ENCODE peak calls at places on chromosomes 6 and 20, in ten cellular contexts. G is mucosa of descending colon, Z is heart left ventricle, W is BJ, K is suprapubic skin, Q is activated B cell treated with CpG ODN at 0.5 μM for 24 hours, C is ascending aorta, U is BE2C, D is left ventricle myocardium inferior, J is RWPE1. X is an unnamed sample.

GRCh38 chr6:71211799-71212198 is 76.8 kb upstream of the OGFRL1 start:
- DNase-seq in W (no peak), Q (no peak), C (no peak), J (no peak), G (no peak), Z (no peak), K (no peak), D (no peak), U (no peak), X (no peak)

GRCh38 chr6:12614468-12614867 is 102.1 kb upstream of the PHACTR1 start:
- DNase-seq in C (no peak), Z (no peak), K (no peak), W (no peak), Q (no peak), J (no peak), G (no peak), D (no peak), U (no peak), X (no peak)

GRCh38 chr6:4010035-4010434 is 68.9 kb downstream of the FAM217A start:
- DNase-seq in W (no peak), C (no peak), K (no peak), J (no peak), U (no peak), Z (no peak), G (no peak), Q (no peak), D (no peak), X (no peak)

GRCh38 chr6:20755631-20756030 is 221.4 kb downstream of the CDKAL1 start:
- DNase-seq in U (no peak), Q (no peak), C (no peak), G (no peak), K (no peak), W (peak), D (no peak), J (peak), Z (no peak), X (no peak)

GRCh38 chr20:16708590-16708989 is 21.2 kb upstream of the SNRPB2 start:
- DNase-seq in D (no peak), Z (no peak), G (no peak), J (no peak), W (no peak), Q (no peak), U (no peak), C (no peak), K (no peak), X (no peak)

GRCh38 chr6:11429577-11429976 is 108.0 kb upstream of the TMEM170B start:
- DNase-seq in Z (no peak), G (no peak), Q (no peak), D (no peak), J (no peak), U (no peak), W (no peak), C (no peak), K (no peak), X (no peak)

GRCh38 chr6:38432479-38432878 is 207.2 kb downstream of the BTBD9 start:
- DNase-seq in W (no peak), D (no peak), Q (no peak), K (no peak), G (no peak), J (peak), Z (no peak), U (no peak), C (no peak), X (no peak)

GRCh38 chr20:18481596-18481995 is 14.4 kb downstream of the POLR3F start:
- DNase-seq in Q (no peak), G (no peak), U (no peak), C (no peak), Z (no peak), K (no peak), W (no peak), J (no peak), D (no peak), X (no peak)

DNA sequence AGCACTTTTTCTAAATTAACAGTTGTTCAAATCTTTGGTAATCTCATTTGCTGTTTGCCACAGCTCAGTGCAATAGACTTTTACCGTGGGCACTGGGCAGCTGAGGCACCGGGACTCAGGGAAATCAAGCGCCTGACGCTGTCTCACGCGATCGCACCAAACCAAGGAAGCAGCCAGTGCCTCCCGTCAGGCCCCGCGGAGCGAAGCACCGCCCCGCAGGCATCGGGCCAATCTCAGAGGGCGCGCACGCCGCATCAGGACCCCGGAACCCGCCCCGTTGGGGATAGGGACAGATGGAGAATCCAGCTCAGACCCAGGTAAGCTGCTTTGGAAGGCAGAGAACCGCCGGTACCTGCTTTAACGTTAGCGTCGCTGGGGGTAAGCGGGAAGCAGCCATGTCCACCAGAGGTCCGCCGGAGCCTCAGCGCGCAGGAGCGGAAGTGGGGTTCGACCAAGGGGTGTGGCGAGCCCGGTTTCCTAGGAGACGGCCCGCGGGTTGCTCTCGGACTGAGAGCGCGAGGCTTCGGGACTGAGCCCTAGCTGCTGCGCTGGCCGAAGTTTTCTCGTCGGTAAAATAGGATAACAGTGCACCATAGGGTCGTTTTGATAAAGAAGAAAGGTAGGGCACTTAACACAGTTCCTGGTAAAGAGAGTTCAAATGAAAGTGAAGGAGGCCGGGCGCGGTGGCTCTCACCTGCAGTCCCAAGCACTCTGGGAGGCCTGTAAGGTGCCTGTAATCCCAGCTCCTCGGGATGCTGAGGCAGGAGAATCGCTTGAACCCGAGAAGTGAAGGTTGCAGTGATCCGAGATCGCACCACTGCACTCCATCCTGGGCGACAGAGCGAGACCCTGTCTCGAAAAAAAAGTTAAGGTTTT is at the start of gene LYRM2:
- DNase-seq in K (peak), Z (peak), Q (peak), G (peak), W (peak), U (peak), D (peak), C (peak), J (peak), X (peak)
- TF ChIP-seq CTCF in K (no peak), Z (peak), Q (no peak), G (no peak), W (peak), U (peak), D (peak), C (no peak), J (no peak), X (peak)

GRCh38 chr6:137945149-137945498 is 78.1 kb downstream of the TNFAIP3 start:
- DNase-seq in U (no peak), G (no peak), Q (no peak), W (no peak), C (no peak), Z (no peak), D (no peak), K (no peak), J (no peak), X (no peak)
- TF ChIP-seq CTCF in U (no peak), G (no peak), Q (no peak), W (no peak), C (no peak), Z (no peak), D (peak), K (no peak), J (peak), X (peak)

GRCh38 chr20:46312075-46312944 is 4.0 kb upstream of the CDH22 start:
- DNase-seq in J (no peak), Q (no peak), C (no peak), K (no peak), G (no peak), Z (no peak), W (no peak), U (peak), D (no peak), X (no peak)
- TF ChIP-seq CTCF in J (no peak), Q (no peak), C (no peak), K (no peak), G (no peak), Z (no peak), W (no peak), U (peak), D (no peak), X (peak)

GRCh38 chr6:18990313-18990978 is 603.3 kb downstream of the RNF144B start:
- DNase-seq in Q (no peak), U (peak), W (no peak), J (peak), K (no peak), G (peak), D (peak), Z (peak), C (peak), X (peak)
- TF ChIP-seq CTCF in Q (no peak), U (peak), W (peak), J (peak), K (peak), G (peak), D (peak), Z (peak), C (no peak), X (peak)

DNA sequence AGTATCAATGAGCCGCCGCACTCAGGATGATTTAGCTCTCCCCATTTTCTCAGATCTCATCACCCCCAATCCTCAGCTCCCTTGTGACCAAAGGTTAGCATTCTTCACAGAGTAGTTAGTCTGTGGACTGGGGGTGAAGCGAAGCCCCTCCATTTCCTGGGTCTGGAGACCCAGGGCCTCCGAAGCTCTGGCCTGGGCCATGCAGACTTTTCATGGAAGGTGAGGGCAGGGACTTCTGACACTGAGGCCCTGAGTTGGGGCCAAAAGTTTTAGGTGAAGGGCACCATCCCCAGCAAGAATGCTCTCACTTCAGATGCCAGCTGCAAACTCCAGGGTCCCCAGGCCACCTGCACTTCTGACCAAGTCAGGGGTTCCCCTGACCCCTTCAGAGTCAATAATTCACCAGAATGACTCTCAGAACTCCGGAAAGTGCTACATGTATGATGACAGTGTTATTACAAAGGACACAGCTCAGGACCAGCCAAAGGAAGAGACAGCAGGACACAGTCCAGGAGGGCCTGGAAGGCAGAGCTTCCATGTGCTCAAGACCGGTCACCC is 65.7 kb upstream of the DUSP22 start:
- DNase-seq in K (no peak), Z (no peak), C (peak), Q (no peak), J (no peak), D (no peak), G (no peak), W (no peak), U (no peak), X (no peak)
- TF ChIP-seq CTCF in K (no peak), Z (no peak), C (no peak), Q (no peak), J (no peak), D (no peak), G (no peak), W (no peak), U (no peak), X (no peak)

X was measured in type B pancreatic cell.